ENCODE peak calls at places on chromosomes 3 and 15, in ten cellular contexts. V is breast epithelium, S is stomach, X is transverse colon, Y is HCT116, Q is endothelial cell of umbilical vein, D is H1, U is GM23338, F is HL-60, O is Panc1. R is an unnamed sample.

GRCh38 chr3:171173732-171174131 is 147.2 kb upstream of the SLC2A2 start:
- DNase-seq in V (no peak), S (no peak), X (no peak), Y (no peak), Q (no peak), D (no peak), U (peak; percentile 41), F (peak; percentile 65), O (no peak), R (no peak)

GRCh38 chr3:17831366-17831765 is 88.9 kb upstream of the TBC1D5 start:
- DNase-seq in V (no peak), S (no peak), X (no peak), Y (no peak), Q (no peak), D (no peak), U (no peak), F (no peak), O (no peak), R (no peak)

GRCh38 chr3:38655708-38656300 is 6.3 kb upstream of the SCN5A start:
- DNase-seq in V (no peak), S (no peak), X (no peak), Y (peak; percentile 50), Q (peak; percentile 39), D (no peak), U (peak; percentile 90), F (peak; percentile 36), O (no peak), R (no peak)

GRCh38 chr15:69725957-69726356 is 273.3 kb downstream of the RPLP1 start:
- DNase-seq in V (no peak), S (no peak), X (no peak), Y (no peak), Q (no peak), D (no peak), U (no peak), F (peak; percentile 89), O (no peak), R (no peak)

GRCh38 chr15:99438691-99439523 is 126.9 kb upstream of the MEF2A start:
- DNase-seq in V (peak; percentile 12), S (peak; percentile 18), X (peak; percentile 6), Y (no peak), Q (peak; percentile 24), D (peak; percentile 45), U (peak; percentile 25), F (no peak), O (no peak), R (no peak)

GRCh38 chr3:61141697-61142096 is 109.6 kb downstream of the FHIT start:
- DNase-seq in V (no peak), S (no peak), X (no peak), Y (no peak), Q (no peak), D (peak; percentile 47), U (peak; percentile 68), F (no peak), O (no peak), R (no peak)

GRCh38 chr3:8987673-8988655 is 24.7 kb upstream of the RAD18 start:
- DNase-seq in V (no peak), S (peak; percentile 76), X (peak; percentile 62), Y (peak; percentile 32), Q (peak; percentile 67), D (peak; percentile 88), U (peak; percentile 91), F (peak; percentile 61), O (no peak), R (peak; percentile 16)

GRCh38 chr3:96070682-96071081 is 743.7 kb upstream of the EPHA6 start:
- DNase-seq in V (no peak), S (no peak), X (no peak), Y (no peak), Q (no peak), D (no peak), U (no peak), F (no peak), O (no peak), R (no peak)

GRCh38 chr3:147672035-147672434 is 262.9 kb downstream of the ZIC1 start:
- DNase-seq in V (no peak), S (no peak), X (no peak), Y (no peak), Q (no peak), D (no peak), U (no peak), F (no peak), O (no peak), R (no peak)

GRCh38 chr15:57432141-57432701 is 55.9 kb downstream of the CGNL1 start:
- DNase-seq in V (no peak), S (peak; percentile 53), X (no peak), Y (no peak), Q (peak; percentile 75), D (peak; percentile 61), U (peak; percentile 84), F (no peak), O (no peak), R (no peak)

GRCh38 chr15:66617137-66618090 is 51.6 kb upstream of the LCTL start:
- DNase-seq in V (peak; percentile 46), S (peak; percentile 91), X (peak; percentile 66), Y (no peak), Q (peak; percentile 97), D (no peak), U (peak; percentile 48), F (peak; percentile 77), O (no peak), R (no peak)

GRCh38 chr3:46495901-46496456 is 1.8 kb upstream of the RTP3 start:
- DNase-seq in V (no peak), S (no peak), X (no peak), Y (no peak), Q (no peak), D (peak; percentile 40), U (no peak), F (no peak), O (no peak), R (peak; percentile 62)

GRCh38 chr3:46490338-46491084 is 7.3 kb upstream of the RTP3 start:
- DNase-seq in V (no peak), S (no peak), X (no peak), Y (no peak), Q (no peak), D (peak; percentile 8), U (no peak), F (no peak), O (no peak), R (no peak)

GRCh38 chr3:46491089-46492070 is 6.4 kb upstream of the RTP3 start:
- DNase-seq in V (no peak), S (peak; percentile 71), X (no peak), Y (no peak), Q (no peak), D (peak; percentile 14), U (no peak), F (no peak), O (no peak), R (no peak)

GRCh38 chr3:46489875-46490274 is 7.9 kb upstream of the RTP3 start:
- DNase-seq in V (no peak), S (no peak), X (no peak), Y (no peak), Q (no peak), D (no peak), U (no peak), F (no peak), O (no peak), R (no peak)

DNA sequence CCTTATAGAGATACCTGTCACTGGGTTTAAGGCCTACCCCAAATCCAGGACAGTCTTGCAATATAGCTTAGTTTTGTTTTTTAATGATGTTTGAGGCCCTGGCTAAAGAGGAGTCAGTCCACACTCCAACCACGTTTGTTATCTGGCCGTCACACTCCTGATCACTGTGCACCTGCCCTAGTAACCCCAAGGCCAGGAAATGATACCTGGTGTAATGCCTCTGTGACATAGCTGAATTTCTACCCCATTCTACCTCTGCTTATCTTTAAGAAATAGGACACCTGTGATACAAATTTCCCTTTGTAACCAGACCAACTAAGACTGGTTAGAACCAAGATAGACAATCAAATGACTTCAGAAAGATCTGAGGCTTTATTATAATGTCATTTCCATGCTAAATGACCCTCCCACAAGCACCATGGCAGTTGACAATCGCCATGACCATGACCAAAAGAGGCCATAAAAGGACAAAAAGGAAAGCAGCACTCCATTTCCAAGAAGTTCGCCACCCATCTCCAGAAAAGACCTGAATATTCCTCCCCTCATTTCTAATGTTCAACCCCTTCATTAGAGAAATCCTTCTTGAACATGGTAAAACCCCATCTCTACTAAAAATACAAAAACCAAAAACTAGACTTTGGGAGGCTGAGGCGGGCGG is 4.8 kb upstream of the RTP3 start:
- DNase-seq in V (no peak), S (no peak), X (no peak), Y (no peak), Q (no peak), D (peak; percentile 16), U (no peak), F (no peak), O (no peak), R (no peak)
- TF ChIP-seq POLR2AphosphoS5 in V (no peak), S (no peak), X (no peak), Y (no peak), Q (no peak), D (no peak), U (no peak), F (no peak), O (no peak), R (no peak)

GRCh38 chr15:59437777-59438574 is at the start of gene FAM81A:
- DNase-seq in V (peak; percentile 34), S (peak; percentile 78), X (peak; percentile 80), Y (peak; percentile 36), Q (peak; percentile 35), D (peak; percentile 78), U (peak; percentile 82), F (no peak), O (no peak), R (no peak)
- TF ChIP-seq POLR2AphosphoS5 in V (no peak), S (no peak), X (no peak), Y (peak; percentile 25), Q (no peak), D (no peak), U (no peak), F (no peak), O (no peak), R (no peak)

DNA sequence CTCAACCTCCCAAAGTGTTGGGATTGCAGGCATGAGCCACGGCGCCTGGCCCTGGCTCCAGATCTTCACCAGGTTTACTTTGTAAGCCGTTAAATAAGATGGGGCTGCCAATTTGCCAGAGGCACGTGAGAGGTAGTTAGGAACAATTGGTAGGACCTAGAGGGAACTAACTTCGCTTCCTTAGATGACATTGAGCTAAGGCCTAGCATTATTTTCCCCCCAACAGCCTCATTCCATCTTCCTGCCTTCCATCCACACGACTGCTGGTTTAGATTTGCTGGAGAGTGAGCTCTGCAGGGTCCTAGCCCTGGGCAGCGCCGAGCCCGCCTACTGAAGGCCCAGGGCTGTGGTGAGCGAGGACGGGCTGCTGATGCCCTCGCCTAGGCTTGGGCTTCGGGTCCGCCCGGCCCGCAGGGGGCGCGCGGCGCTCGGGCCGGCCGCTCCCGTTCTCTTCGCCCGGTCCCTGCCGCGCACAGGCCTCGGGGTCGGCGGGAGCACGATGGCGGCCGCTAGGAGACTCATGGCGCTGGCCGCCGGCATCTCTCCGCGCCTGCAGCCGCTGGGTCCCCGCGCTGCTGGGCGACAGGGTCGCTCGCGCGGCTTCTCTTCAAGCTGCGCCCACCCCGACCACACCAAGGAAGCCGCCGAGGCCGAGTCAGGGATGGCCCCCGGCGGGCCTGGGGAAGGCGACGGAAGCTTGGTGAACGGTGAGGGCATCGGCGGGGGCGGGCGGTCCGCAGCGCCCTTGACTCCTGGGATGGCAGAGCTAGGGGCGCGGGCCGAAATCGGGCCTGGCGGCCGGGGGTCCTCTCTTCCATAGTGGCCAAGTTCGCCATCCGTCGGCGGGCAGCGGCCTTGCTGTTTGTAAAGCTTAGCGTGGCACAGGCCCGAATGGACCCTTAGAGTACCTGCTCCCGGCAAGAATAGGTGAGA is 21.9 kb downstream of the DHX30 start:
- DNase-seq in V (peak; percentile 38), S (peak; percentile 80), X (peak; percentile 82), Y (peak; percentile 47), Q (peak; percentile 85), D (peak; percentile 86), U (peak; percentile 93), F (peak; percentile 70), O (no peak), R (peak; percentile 32)
- TF ChIP-seq POLR2AphosphoS5 in V (peak; percentile 39), S (no peak), X (peak; percentile 61), Y (peak; percentile 89), Q (peak; percentile 95), D (peak; percentile 78), U (peak; percentile 77), F (peak; percentile 81), O (peak; percentile 70), R (peak; percentile 73)

GRCh38 chr3:121878411-121878810 is 15.8 kb upstream of the SLC15A2 start:
- DNase-seq in V (no peak), S (no peak), X (no peak), Y (no peak), Q (no peak), D (no peak), U (no peak), F (no peak), O (no peak), R (no peak)
- TF ChIP-seq POLR2AphosphoS5 in V (no peak), S (no peak), X (no peak), Y (no peak), Q (no peak), D (no peak), U (no peak), F (no peak), O (no peak), R (no peak)

R was measured in SK-N-MC.